ENCODE peak calls at places on chromosomes 11 and 22, in nine cellular contexts. F is left ventricle myocardium inferior; K is right cardiac atrium; H is keratinocyte; U is heart left ventricle; T is cardiac muscle cell; R is aorta; E is CD8-positive, alpha-beta T cell; M is tibial artery. A is an unnamed sample.

GRCh38 chr11:107018902-107019493 is 722 bp upstream of the GUCY1A2 start:
- DNase-seq in F (peak), K (peak), H (no peak), U (peak), T (peak), R (peak), E (no peak), M (peak), A (peak)

GRCh38 chr11:62548545-62549335 is 2.1 kb upstream of the AHNAK start:
- DNase-seq in F (peak), K (peak), H (no peak), U (no peak), T (peak), R (no peak), E (no peak), M (peak), A (no peak)

GRCh38 chr11:118046051-118046963 is 30.6 kb upstream of the TMPRSS4 start:
- DNase-seq in F (no peak), K (no peak), H (no peak), U (no peak), T (no peak), R (no peak), E (peak), M (no peak), A (no peak)

GRCh38 chr22:43042101-43042780 is 27.3 kb upstream of the PACSIN2 start:
- DNase-seq in F (no peak), K (no peak), H (no peak), U (no peak), T (no peak), R (no peak), E (no peak), M (no peak), A (no peak)

GRCh38 chr11:124751391-124751740 is 689 bp downstream of the VSIG2 start:
- DNase-seq in F (no peak), K (no peak), H (no peak), U (no peak), T (no peak), R (no peak), E (no peak), M (no peak), A (no peak)

GRCh38 chr11:14124345-14124744 is 161.8 kb downstream of the SPON1 start:
- DNase-seq in F (no peak), K (no peak), H (no peak), U (no peak), T (no peak), R (no peak), E (no peak), M (no peak), A (no peak)

GRCh38 chr22:39003165-39003638 is 10.9 kb upstream of the APOBEC3C start:
- DNase-seq in F (peak), K (peak), H (peak), U (peak), T (peak), R (peak), E (peak), M (peak), A (peak)

GRCh38 chr11:62069961-62070919 is 53.6 kb upstream of the INCENP start:
- DNase-seq in F (no peak), K (no peak), H (no peak), U (no peak), T (no peak), R (no peak), E (no peak), M (no peak), A (no peak)

GRCh38 chr11:46675288-46675851 is 25.0 kb downstream of the ARHGAP1 start:
- DNase-seq in F (peak), K (peak), H (no peak), U (no peak), T (peak), R (peak), E (no peak), M (peak), A (peak)

GRCh38 chr22:36541831-36542391 is 12.9 kb upstream of the EIF3D start:
- DNase-seq in F (no peak), K (no peak), H (peak), U (no peak), T (peak), R (no peak), E (no peak), M (no peak), A (no peak)

GRCh38 chr11:78749243-78749730 is 174.6 kb upstream of the NARS2 start:
- DNase-seq in F (no peak), K (no peak), H (no peak), U (no peak), T (no peak), R (no peak), E (no peak), M (no peak), A (no peak)

GRCh38 chr22:43110444-43110926 is at the start of gene BIK:
- DNase-seq in F (peak), K (peak), H (no peak), U (peak), T (peak), R (peak), E (peak), M (no peak), A (peak)

GRCh38 chr22:32080904-32081303 is 37.8 kb downstream of the SLC5A1 start:
- DNase-seq in F (no peak), K (no peak), H (peak), U (no peak), T (peak), R (no peak), E (no peak), M (no peak), A (no peak)

GRCh38 chr11:27462543-27462942 is 10.0 kb downstream of the LGR4 start:
- DNase-seq in F (no peak), K (no peak), H (no peak), U (no peak), T (peak), R (no peak), E (no peak), M (no peak), A (no peak)

GRCh38 chr11:58059011-58059358 is 28.2 kb downstream of the OR6Q1 start:
- DNase-seq in F (no peak), K (no peak), H (peak), U (no peak), T (peak), R (no peak), E (no peak), M (no peak), A (no peak)

GRCh38 chr11:115385211-115385610 is 119.0 kb downstream of the CADM1 start:
- DNase-seq in F (no peak), K (no peak), H (no peak), U (no peak), T (no peak), R (no peak), E (no peak), M (no peak), A (no peak)

GRCh38 chr11:110715541-110715940 is 3.3 kb upstream of the ARHGAP20 start:
- DNase-seq in F (no peak), K (no peak), H (no peak), U (no peak), T (peak), R (no peak), E (no peak), M (no peak), A (no peak)

GRCh38 chr11:75582935-75583709 is 21.1 kb downstream of the SERPINH1 start:
- DNase-seq in F (peak), K (peak), H (no peak), U (peak), T (peak), R (peak), E (peak), M (peak), A (peak)

GRCh38 chr22:20022231-20023069 is 1.5 kb downstream of the TANGO2 start:
- DNase-seq in F (no peak), K (peak), H (no peak), U (no peak), T (no peak), R (no peak), E (no peak), M (no peak), A (peak)

GRCh38 chr11:12205330-12205729 is 94.9 kb downstream of the MICAL2 start:
- DNase-seq in F (no peak), K (no peak), H (no peak), U (no peak), T (peak), R (no peak), E (no peak), M (no peak), A (no peak)

GRCh38 chr11:94025695-94026394 is 4.7 kb downstream of the HEPHL1 start:
- DNase-seq in F (no peak), K (no peak), H (no peak), U (no peak), T (peak), R (no peak), E (no peak), M (no peak), A (no peak)

GRCh38 chr11:120752668-120753067 is 241.1 kb downstream of the GRIK4 start:
- DNase-seq in F (no peak), K (peak), H (no peak), U (no peak), T (no peak), R (no peak), E (no peak), M (no peak), A (no peak)

GRCh38 chr22:27349456-27349855 is 452.1 kb downstream of the MN1 start:
- DNase-seq in F (no peak), K (no peak), H (no peak), U (no peak), T (peak), R (no peak), E (no peak), M (no peak), A (no peak)

GRCh38 chr22:29617922-29618629 is 14.6 kb downstream of the NF2 start:
- DNase-seq in F (no peak), K (no peak), H (no peak), U (no peak), T (peak), R (no peak), E (no peak), M (no peak), A (no peak)

GRCh38 chr22:49657275-49657973 is 170.2 kb downstream of the BRD1 start:
- DNase-seq in F (peak), K (peak), H (no peak), U (peak), T (no peak), R (peak), E (peak), M (peak), A (peak)

GRCh38 chr11:135023499-135023898 is 611.5 kb upstream of the B3GAT1 start:
- DNase-seq in F (no peak), K (no peak), H (no peak), U (no peak), T (no peak), R (no peak), E (no peak), M (no peak), A (no peak)

GRCh38 chr22:44940121-44940520 is 69.7 kb downstream of the PHF21B start:
- DNase-seq in F (no peak), K (no peak), H (no peak), U (no peak), T (no peak), R (no peak), E (no peak), M (no peak), A (no peak)

GRCh38 chr11:73520358-73521061 is 77.4 kb downstream of the FAM168A start:
- DNase-seq in F (no peak), K (no peak), H (no peak), U (no peak), T (peak), R (no peak), E (no peak), M (no peak), A (no peak)

GRCh38 chr11:2434008-2434407 is 10.3 kb downstream of the TRPM5 start:
- DNase-seq in F (peak), K (no peak), H (no peak), U (no peak), T (no peak), R (peak), E (no peak), M (no peak), A (peak)

GRCh38 chr11:74926304-74927030 is 22.4 kb downstream of the XRRA1 start:
- DNase-seq in F (no peak), K (no peak), H (no peak), U (no peak), T (no peak), R (no peak), E (no peak), M (no peak), A (no peak)

GRCh38 chr11:12806113-12806512 is 131.9 kb downstream of the TEAD1 start:
- DNase-seq in F (no peak), K (no peak), H (no peak), U (no peak), T (peak), R (no peak), E (no peak), M (no peak), A (no peak)

GRCh38 chr22:24066872-24067271 is 55.8 kb downstream of the CABIN1 start:
- DNase-seq in F (no peak), K (peak), H (no peak), U (no peak), T (no peak), R (no peak), E (no peak), M (no peak), A (no peak)

GRCh38 chr11:79201637-79202347 is 239.0 kb downstream of the TENM4 start:
- DNase-seq in F (no peak), K (no peak), H (peak), U (no peak), T (no peak), R (no peak), E (no peak), M (no peak), A (no peak)

GRCh38 chr11:116379185-116379828 is 393.5 kb downstream of the BUD13 start:
- DNase-seq in F (no peak), K (peak), H (no peak), U (peak), T (peak), R (no peak), E (no peak), M (no peak), A (no peak)

GRCh38 chr11:60942207-60942606 is 9.8 kb downstream of the SLC15A3 start:
- DNase-seq in F (no peak), K (no peak), H (no peak), U (no peak), T (no peak), R (no peak), E (no peak), M (no peak), A (no peak)

GRCh38 chr11:133951484-133952198 is 5.1 kb downstream of the IGSF9B start:
- DNase-seq in F (no peak), K (peak), H (no peak), U (no peak), T (peak), R (no peak), E (no peak), M (peak), A (no peak)

GRCh38 chr11:76786053-76787014 is 3.2 kb downstream of the TSKU start:
- DNase-seq in F (no peak), K (no peak), H (no peak), U (no peak), T (no peak), R (peak), E (no peak), M (no peak), A (no peak)

GRCh38 chr11:76787271-76787670 is 4.1 kb downstream of the TSKU start:
- DNase-seq in F (no peak), K (no peak), H (no peak), U (no peak), T (no peak), R (no peak), E (no peak), M (peak), A (no peak)

GRCh38 chr11:76788661-76789442 is 5.7 kb downstream of the TSKU start:
- DNase-seq in F (no peak), K (peak), H (peak), U (peak), T (no peak), R (no peak), E (no peak), M (peak), A (no peak)

GRCh38 chr11:76789443-76789719 is 6.2 kb downstream of the TSKU start:
- DNase-seq in F (no peak), K (no peak), H (no peak), U (peak), T (no peak), R (no peak), E (no peak), M (peak), A (no peak)

DNA sequence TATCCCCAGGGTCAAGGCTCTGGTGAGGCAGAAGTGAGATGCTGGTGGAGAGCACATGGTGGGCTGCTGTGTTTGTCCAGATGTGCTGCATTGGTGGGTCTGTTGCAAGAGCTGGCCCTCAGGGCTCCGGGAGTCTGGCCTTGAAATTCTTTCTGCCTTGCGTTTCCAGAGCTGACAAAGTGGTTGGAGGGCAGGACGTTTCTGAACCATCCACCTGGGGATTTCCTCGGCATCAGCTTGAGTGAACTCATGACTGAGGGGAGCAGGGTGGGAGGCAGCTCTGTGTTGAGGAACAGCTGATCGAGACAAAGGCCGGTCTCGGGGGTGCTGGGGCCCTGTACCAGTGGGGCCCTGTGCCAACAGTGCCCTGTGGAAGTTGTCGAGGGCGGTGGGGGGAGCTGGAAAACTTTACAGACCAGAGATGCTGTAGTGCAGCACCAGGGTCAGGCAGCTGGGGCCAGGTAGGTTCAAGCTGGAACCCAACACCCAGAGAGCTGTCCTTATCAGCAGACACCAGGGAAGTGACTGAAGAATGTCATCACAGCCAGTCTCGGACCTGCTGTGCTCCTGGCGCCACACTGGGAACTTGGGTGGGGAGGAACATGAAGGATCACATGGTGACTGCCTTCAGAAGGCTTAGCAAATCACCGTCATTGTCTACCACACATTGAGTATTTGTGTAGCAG is 4.9 kb downstream of the TSKU start:
- DNase-seq in F (no peak), K (no peak), H (no peak), U (no peak), T (peak), R (no peak), E (no peak), M (peak), A (peak)
- H3K4me3 ChIP-seq in F (peak), K (no peak), H (peak), U (no peak), T (no peak), R (no peak), E (no peak), M (no peak), A (no peak)

GRCh38 chr22:46009730-46010129 is 32.8 kb upstream of the WNT7B start:
- DNase-seq in F (peak), K (no peak), H (no peak), U (no peak), T (no peak), R (no peak), E (no peak), M (peak), A (peak)

GRCh38 chr22:46007848-46008261 is 30.9 kb upstream of the WNT7B start:
- DNase-seq in F (peak), K (peak), H (peak), U (peak), T (peak), R (peak), E (no peak), M (peak), A (peak)

GRCh38 chr22:46010177-46010867 is 33.4 kb upstream of the WNT7B start:
- DNase-seq in F (peak), K (peak), H (peak), U (peak), T (peak), R (no peak), E (no peak), M (peak), A (peak)

GRCh38 chr22:46008291-46008690 is 31.3 kb upstream of the WNT7B start:
- DNase-seq in F (peak), K (no peak), H (no peak), U (no peak), T (no peak), R (no peak), E (no peak), M (no peak), A (no peak)

GRCh38 chr22:46008836-46009596 is 32.1 kb upstream of the WNT7B start:
- DNase-seq in F (peak), K (peak), H (no peak), U (no peak), T (no peak), R (no peak), E (no peak), M (peak), A (peak)
- H3K27ac ChIP-seq in F (peak), K (no peak), H (no peak), U (peak), T (no peak), R (no peak), E (no peak), M (peak), A (no peak)

GRCh38 chr11:119147604-119148333 is 1.1 kb upstream of the ABCG4 start:
- DNase-seq in F (no peak), K (peak), H (no peak), U (no peak), T (no peak), R (no peak), E (peak), M (no peak), A (no peak)

GRCh38 chr11:119149371-119150275 is 771 bp downstream of the ABCG4 start:
- DNase-seq in F (no peak), K (peak), H (no peak), U (no peak), T (peak), R (no peak), E (no peak), M (no peak), A (no peak)

GRCh38 chr11:119152604-119153003 is 3.8 kb downstream of the ABCG4 start:
- DNase-seq in F (no peak), K (no peak), H (no peak), U (no peak), T (no peak), R (no peak), E (no peak), M (no peak), A (no peak)

GRCh38 chr11:119152043-119152442 is 3.2 kb downstream of the ABCG4 start:
- DNase-seq in F (no peak), K (no peak), H (no peak), U (no peak), T (no peak), R (no peak), E (no peak), M (no peak), A (no peak)

DNA sequence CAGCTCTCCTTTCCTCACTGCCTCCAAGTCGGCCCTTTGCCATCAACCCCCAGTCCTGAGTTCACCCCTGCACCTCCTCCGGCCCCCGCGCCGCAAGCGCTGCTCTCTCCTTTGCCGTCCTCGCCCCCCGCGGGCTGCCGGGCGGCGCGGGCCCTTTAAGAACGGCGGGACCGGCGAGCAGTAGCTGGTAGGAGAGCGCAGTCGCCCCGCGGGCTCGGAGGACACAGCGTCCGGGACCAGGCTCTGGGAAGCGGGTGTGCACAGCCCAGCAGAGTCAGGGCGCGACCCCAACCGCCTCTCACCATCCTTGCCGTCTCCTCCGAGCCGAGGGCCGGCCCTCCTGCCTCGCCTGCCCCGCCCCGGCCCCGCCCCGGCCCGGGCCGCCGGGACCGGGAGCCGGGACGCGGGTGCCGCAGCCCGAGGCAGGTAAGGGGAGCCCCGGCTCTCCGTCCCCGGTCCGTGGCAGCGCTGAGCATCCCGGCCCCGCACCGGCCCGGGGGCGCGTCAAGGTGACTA is at the start of gene ABCG4:
- DNase-seq in F (peak), K (peak), H (no peak), U (no peak), T (no peak), R (no peak), E (no peak), M (no peak), A (no peak)
- H3K4me3 ChIP-seq in F (peak), K (peak), H (peak), U (peak), T (peak), R (peak), E (peak), M (peak), A (peak)

GRCh38 chr22:34001701-34002466 is 81.6 kb upstream of the LARGE1 start:
- DNase-seq in F (no peak), K (no peak), H (peak), U (no peak), T (no peak), R (no peak), E (no peak), M (no peak), A (no peak)
- H3K27ac ChIP-seq in F (no peak), K (no peak), H (no peak), U (no peak), T (no peak), R (no peak), E (no peak), M (no peak), A (no peak)

GRCh38 chr11:86802146-86802545 is 1.8 kb downstream of the PRSS23 start:
- DNase-seq in F (no peak), K (no peak), H (no peak), U (no peak), T (no peak), R (no peak), E (no peak), M (no peak), A (no peak)
- H3K4me3 ChIP-seq in F (peak), K (peak), H (peak), U (peak), T (peak), R (peak), E (no peak), M (peak), A (peak)

A was measured in psoas muscle.